ENCODE peak calls at places on chromosome 13, in four cellular contexts. K is cardiac muscle cell, F is PC-9, H is colonic mucosa. Q is an unnamed sample.

GRCh38 chr13:52195052-52195837 is 35.8 kb upstream of the NEK3 start:
- DNase-seq in K (peak; percentile 93), F (no peak), H (peak; percentile 69), Q (peak; percentile 74)

GRCh38 chr13:72953391-72953960 is 105.3 kb upstream of the KLF5 start:
- DNase-seq in K (no peak), F (no peak), H (peak; percentile 77), Q (peak; percentile 84)

GRCh38 chr13:86038490-86038889 is 239.3 kb upstream of the SLITRK6 start:
- DNase-seq in K (no peak), F (no peak), H (no peak), Q (no peak)

GRCh38 chr13:84377071-84377470 is 494.8 kb upstream of the SLITRK1 start:
- DNase-seq in K (no peak), F (no peak), H (no peak), Q (no peak)

GRCh38 chr13:104389722-104390121 is 1323.5 kb upstream of the SLC10A2 start:
- DNase-seq in K (peak; percentile 67), F (no peak), H (no peak), Q (no peak)

GRCh38 chr13:32426191-32426980 is 1.5 kb downstream of the N4BP2L1 start:
- DNase-seq in K (no peak), F (no peak), H (peak; percentile 43), Q (peak; percentile 46)

GRCh38 chr13:75558130-75558840 is 8.7 kb downstream of the UCHL3 start:
- DNase-seq in K (no peak), F (no peak), H (no peak), Q (no peak)

GRCh38 chr13:72952529-72953141 is 106.2 kb upstream of the KLF5 start:
- DNase-seq in K (no peak), F (no peak), H (no peak), Q (peak; percentile 21)

GRCh38 chr13:74098077-74098476 is 36.1 kb downstream of the KLF12 start:
- DNase-seq in K (no peak), F (no peak), H (no peak), Q (no peak)

GRCh38 chr13:106151056-106151699 is 384.3 kb downstream of the EFNB2 start:
- DNase-seq in K (peak; percentile 92), F (peak; percentile 99), H (peak; percentile 41), Q (no peak)

GRCh38 chr13:21402586-21403307 is 56.4 kb downstream of the ZDHHC20 start:
- DNase-seq in K (peak; percentile 20), F (peak; percentile 55), H (no peak), Q (no peak)

GRCh38 chr13:80011448-80012212 is 329.3 kb downstream of the SPRY2 start:
- DNase-seq in K (peak; percentile 73), F (no peak), H (peak; percentile 40), Q (no peak)

GRCh38 chr13:36847541-36848045 is 28.6 kb downstream of the RFXAP start:
- DNase-seq in K (no peak), F (no peak), H (no peak), Q (no peak)

GRCh38 chr13:97648171-97648880 is 214.4 kb downstream of the RAP2A start:
- DNase-seq in K (peak; percentile 82), F (no peak), H (no peak), Q (no peak)

GRCh38 chr13:75402787-75403186 is 79.2 kb downstream of the TBC1D4 start:
- DNase-seq in K (no peak), F (no peak), H (no peak), Q (no peak)

GRCh38 chr13:98450495-98451167 is 126.3 kb downstream of the STK24 start:
- DNase-seq in K (no peak), F (no peak), H (no peak), Q (no peak)

GRCh38 chr13:42333613-42334328 is 61.8 kb downstream of the AKAP11 start:
- DNase-seq in K (peak; percentile 70), F (no peak), H (no peak), Q (peak; percentile 24)

GRCh38 chr13:112842343-112842856 is 126.6 kb upstream of the MCF2L start:
- DNase-seq in K (peak; percentile 84), F (no peak), H (no peak), Q (no peak)

GRCh38 chr13:40916207-40916998 is 102.7 kb downstream of the ELF1 start:
- DNase-seq in K (peak; percentile 11), F (no peak), H (no peak), Q (no peak)

GRCh38 chr13:113534236-113534860 is 43.8 kb upstream of the DCUN1D2 start:
- DNase-seq in K (no peak), F (peak; percentile 77), H (no peak), Q (peak; percentile 14)

GRCh38 chr13:113064534-113065405 is 40.8 kb upstream of the F7 start:
- DNase-seq in K (peak; percentile 81), F (peak; percentile 95), H (no peak), Q (peak; percentile 40)

GRCh38 chr13:84500016-84500415 is 617.7 kb upstream of the SLITRK1 start:
- DNase-seq in K (no peak), F (no peak), H (no peak), Q (no peak)

GRCh38 chr13:107461751-107462150 is 753.6 kb downstream of the LIG4 start:
- DNase-seq in K (no peak), F (no peak), H (no peak), Q (no peak)

GRCh38 chr13:33015791-33016323 is 366 bp upstream of the KL start:
- DNase-seq in K (no peak), F (no peak), H (peak; percentile 31), Q (peak; percentile 50)

GRCh38 chr13:113537205-113537604 is 46.7 kb upstream of the DCUN1D2 start:
- DNase-seq in K (no peak), F (no peak), H (no peak), Q (no peak)

GRCh38 chr13:78133511-78133910 is 214.9 kb upstream of the EDNRB start:
- DNase-seq in K (no peak), F (no peak), H (no peak), Q (no peak)

GRCh38 chr13:35474551-35474950 is 1.9 kb downstream of the MAB21L1 start:
- DNase-seq in K (no peak), F (no peak), H (no peak), Q (no peak)

GRCh38 chr13:39224841-39225240 is 186.6 kb downstream of the NHLRC3 start:
- DNase-seq in K (no peak), F (no peak), H (no peak), Q (no peak)

GRCh38 chr13:46385946-46386345 is 1.1 kb downstream of the RUBCNL start:
- DNase-seq in K (no peak), F (no peak), H (no peak), Q (no peak)

GRCh38 chr13:48961379-48961778 is 14.3 kb upstream of the FNDC3A start:
- DNase-seq in K (no peak), F (no peak), H (no peak), Q (no peak)

GRCh38 chr13:67107973-67108372 is 122.2 kb downstream of the PCDH9 start:
- DNase-seq in K (no peak), F (no peak), H (no peak), Q (no peak)

GRCh38 chr13:46475586-46475991 is 77.4 kb upstream of the LRCH1 start:
- DNase-seq in K (peak; percentile 25), F (no peak), H (no peak), Q (no peak)

GRCh38 chr13:20363604-20364003 is 131.5 kb upstream of the GJB6 start:
- DNase-seq in K (peak; percentile 25), F (no peak), H (no peak), Q (no peak)

GRCh38 chr13:113853518-113854237 is 10.2 kb downstream of the GAS6 start:
- DNase-seq in K (peak; percentile 35), F (no peak), H (peak; percentile 20), Q (no peak)

GRCh38 chr13:112583592-112584277 is 4.2 kb downstream of the TUBGCP3 start:
- DNase-seq in K (no peak), F (no peak), H (peak; percentile 43), Q (no peak)

DNA sequence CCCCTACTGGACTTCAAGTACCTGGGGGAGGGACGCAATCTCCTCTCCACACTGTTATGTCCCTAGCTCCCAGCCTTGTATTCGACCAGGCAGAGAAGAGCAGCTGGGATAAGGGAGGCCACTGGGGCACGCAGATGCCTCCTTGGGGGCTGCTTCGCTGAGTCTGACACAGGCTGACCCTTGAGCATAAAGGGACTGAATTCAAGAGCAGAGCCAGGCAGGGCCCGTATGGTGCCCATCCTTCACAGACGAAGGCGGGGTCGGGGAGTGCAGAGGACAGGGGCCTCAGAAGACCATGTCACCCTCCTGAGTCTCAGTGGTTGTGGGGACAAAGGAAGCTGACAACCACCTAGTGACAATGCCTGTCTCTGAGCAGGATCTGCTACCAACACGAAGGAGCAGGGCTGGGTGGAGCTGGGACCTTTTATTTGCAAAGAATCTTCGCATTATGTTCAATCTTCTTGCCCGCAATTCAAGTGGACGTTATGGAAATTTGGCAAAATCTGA is 124.6 kb downstream of the TUBA3C start:
- DNase-seq in K (no peak), F (no peak), H (no peak), Q (no peak)
- H3K9me3 ChIP-seq in K (no peaks in the 10 kb centered on the region), F (no peaks in the 10 kb centered on the region), H (no peaks in the 10 kb centered on the region), Q (peaks cover 91% of the 10 kb centered on the region)

DNA sequence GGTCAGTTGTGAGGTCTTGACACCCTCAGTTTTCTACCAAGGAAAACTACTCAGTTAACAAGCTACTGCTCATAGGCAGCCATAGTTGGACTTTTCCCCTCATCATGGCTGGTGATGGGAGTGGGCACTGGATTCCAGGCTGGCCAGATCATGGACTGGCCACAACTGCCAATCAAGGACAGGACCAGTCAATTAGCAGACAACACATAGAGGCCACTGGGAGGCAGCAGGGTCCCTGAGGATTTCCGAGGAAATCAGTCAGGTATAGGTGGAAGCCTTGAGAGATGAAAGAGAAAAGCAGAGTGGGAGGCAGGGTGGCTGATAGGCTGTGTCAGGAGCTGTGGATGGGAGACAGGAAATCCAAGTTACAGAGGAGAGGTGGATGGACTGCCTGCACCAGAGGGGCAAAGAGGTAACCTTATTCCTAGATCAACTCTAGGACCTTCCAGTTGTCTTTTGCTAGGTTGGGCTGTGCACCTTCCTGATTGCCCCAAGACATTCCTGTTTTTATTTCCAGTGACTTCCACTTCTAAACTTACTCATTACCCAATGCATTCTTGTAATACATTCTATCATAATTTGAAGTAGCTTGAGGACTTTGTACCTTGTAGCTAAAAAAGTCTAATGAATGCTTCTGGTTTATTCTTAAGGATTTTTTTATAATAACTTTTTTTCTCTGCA is 361.8 kb downstream of the KCNRG start:
- DNase-seq in K (no peak), F (no peak), H (no peak), Q (no peak)
- TF ChIP-seq CTCF in K (no peak), F (no peak), H (no peak), Q (no peak)

GRCh38 chr13:110097013-110097412 is 209.9 kb downstream of the COL4A1 start:
- DNase-seq in K (no peak), F (no peak), H (no peak), Q (no peak)
- H3K9me3 ChIP-seq in K (no peaks in the 10 kb centered on the region), F (peaks cover 22% of the 10 kb centered on the region), H (no peaks in the 10 kb centered on the region), Q (peaks cover 2% of the 10 kb centered on the region)

GRCh38 chr13:31427151-31427867 is 227.5 kb downstream of the B3GLCT start:
- DNase-seq in K (no peak), F (no peak), H (no peak), Q (no peak)

GRCh38 chr13:31426395-31426794 is 226.6 kb downstream of the B3GLCT start:
- DNase-seq in K (no peak), F (no peak), H (no peak), Q (no peak)

GRCh38 chr13:31421756-31422155 is 222.0 kb downstream of the B3GLCT start:
- DNase-seq in K (no peak), F (no peak), H (no peak), Q (no peak)

GRCh38 chr13:31424130-31424729 is 224.5 kb downstream of the B3GLCT start:
- DNase-seq in K (peak; percentile 89), F (peak; percentile 41), H (peak; percentile 74), Q (peak; percentile 82)
- TF ChIP-seq CTCF in K (peak; percentile 97), F (peak; percentile 89), H (peak; percentile 90), Q (peak; percentile 75)

Q was measured in mucosa of descending colon.